ENCODE peak calls at places on chromosome 13, in four cellular contexts. B, Z, K and L are unnamed samples.

GRCh38 chr13:54637377-54637776 is 1608.8 kb downstream of the OLFM4 start:
- DNase-seq in K (no peak), Z (peak; percentile 29), B (no peak), L (no peak)

GRCh38 chr13:44198826-44199225 is 174.8 kb upstream of the SERP2 start:
- DNase-seq in Z (no peak), K (no peak), B (no peak), L (no peak)

GRCh38 chr13:106061781-106062180 is 473.7 kb downstream of the EFNB2 start:
- DNase-seq in K (no peak), B (no peak), Z (no peak), L (no peak)

GRCh38 chr13:94329277-94329676 is 150.2 kb downstream of the DCT start:
- DNase-seq in K (no peak), Z (no peak), B (no peak), L (no peak)

GRCh38 chr13:100130092-100130491 is 41.2 kb downstream of the PCCA start:
- DNase-seq in B (no peak), Z (no peak), K (no peak), L (no peak)

GRCh38 chr13:36454962-36455361 is 22.7 kb downstream of the CCNA1 start:
- DNase-seq in K (no peak), B (peak; percentile 11), Z (no peak), L (no peak)

GRCh38 chr13:113902536-113902935 is 38.7 kb upstream of the GAS6 start:
- DNase-seq in K (no peak), B (no peak), Z (no peak), L (no peak)

GRCh38 chr13:89969996-89970709 is 1377.3 kb upstream of the MIR17HG start:
- DNase-seq in B (no peak), Z (no peak), K (no peak), L (no peak)

GRCh38 chr13:99228737-99229691 is 28.4 kb downstream of the UBAC2 start:
- DNase-seq in Z (peak; percentile 23), K (peak; percentile 91), B (peak; percentile 41), L (peak; percentile 17)

GRCh38 chr13:112711528-112712265 is 21.9 kb downstream of the ATP11A start:
- DNase-seq in B (no peak), Z (peak; percentile 76), K (no peak), L (peak; percentile 90)

GRCh38 chr13:113651511-113652403 is 6.2 kb downstream of the ATP4B start:
- DNase-seq in Z (no peak), K (no peak), B (no peak), L (no peak)

GRCh38 chr13:94967183-94968039 is 255.1 kb upstream of the SOX21 start:
- DNase-seq in B (peak; percentile 79), K (no peak), Z (no peak), L (peak; percentile 25)

GRCh38 chr13:22773475-22773874 is 407.3 kb upstream of the SGCG start:
- DNase-seq in B (no peak), K (no peak), Z (no peak), L (no peak)

GRCh38 chr13:85665286-85665685 is 133.9 kb downstream of the SLITRK6 start:
- DNase-seq in Z (no peak), B (no peak), K (no peak), L (no peak)

GRCh38 chr13:99756281-99756680 is 215.3 kb downstream of the ZIC5 start:
- DNase-seq in B (no peak), K (no peak), Z (peak; percentile 10), L (no peak)

GRCh38 chr13:112353856-112354255 is 22.3 kb upstream of the SPACA7 start:
- DNase-seq in Z (no peak), K (no peak), B (no peak), L (no peak)

GRCh38 chr13:113184568-113185440 is 23.7 kb downstream of the PCID2 start:
- DNase-seq in Z (no peak), K (no peak), B (no peak), L (no peak)

GRCh38 chr13:20222553-20222952 is 9.6 kb downstream of the GJB6 start:
- DNase-seq in Z (no peak), K (no peak), B (no peak), L (no peak)

GRCh38 chr13:91211548-91211947 is 135.9 kb upstream of the MIR17HG start:
- DNase-seq in B (no peak), Z (no peak), K (no peak), L (no peak)

GRCh38 chr13:54033323-54033861 is 1004.8 kb downstream of the OLFM4 start:
- DNase-seq in K (no peak), B (no peak), Z (no peak), L (no peak)

GRCh38 chr13:66660013-66660804 is 569.9 kb downstream of the PCDH9 start:
- DNase-seq in K (no peak), B (no peak), Z (no peak), L (no peak)

GRCh38 chr13:60347174-60347573 is 49.8 kb upstream of the TDRD3 start:
- DNase-seq in B (no peak), Z (no peak), K (no peak), L (no peak)

GRCh38 chr13:36914648-36915047 is 5.4 kb downstream of the SMAD9 start:
- DNase-seq in Z (no peak), K (no peak), B (no peak), L (no peak)

GRCh38 chr13:45280751-45281634 is 60.0 kb downstream of the TPT1 start:
- DNase-seq in B (peak; percentile 73), Z (peak; percentile 47), K (no peak), L (no peak)

GRCh38 chr13:106349080-106349841 is 186.2 kb downstream of the EFNB2 start:
- DNase-seq in Z (no peak), K (no peak), B (peak; percentile 43), L (no peak)

GRCh38 chr13:24076124-24076523 is 84.4 kb upstream of the SPATA13 start:
- DNase-seq in K (no peak), B (no peak), Z (peak; percentile 72), L (no peak)

GRCh38 chr13:113767366-113767765 is 8.3 kb downstream of the TMEM255B start:
- DNase-seq in K (no peak), Z (no peak), B (no peak), L (no peak)

DNA sequence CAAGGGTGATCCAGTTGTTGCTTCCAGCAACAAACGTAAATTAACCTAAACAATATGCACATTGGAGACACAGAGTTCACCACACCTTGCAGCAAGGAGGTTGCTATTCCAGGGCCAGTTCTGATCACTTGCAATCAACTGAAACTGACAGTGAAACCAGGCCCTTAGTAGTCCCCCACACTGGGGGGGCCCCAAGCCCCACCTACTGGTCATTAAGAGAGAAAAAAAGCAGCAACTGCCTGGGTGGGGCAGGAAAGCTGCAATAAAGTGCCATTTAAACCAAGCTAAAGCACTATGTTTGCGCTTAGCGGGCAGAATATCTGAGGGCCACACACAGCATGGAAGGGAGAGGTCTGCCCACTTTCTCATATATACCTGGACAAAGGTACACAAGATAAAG is 51.5 kb downstream of the ATP7B start:
- DNase-seq in B (no peak), K (no peak), Z (no peak), L (peak; percentile 33)
- TF ChIP-seq NFIC in B (no peak), K (no peak), Z (no peak), L (no peak)

GRCh38 chr13:29570058-29570654 is 25.3 kb downstream of the SLC7A1 start:
- DNase-seq in Z (no peak), K (no peak), B (no peak), L (no peak)

GRCh38 chr13:29575098-29575497 is 20.4 kb downstream of the SLC7A1 start:
- DNase-seq in Z (no peak), B (no peak), K (no peak), L (no peak)

GRCh38 chr13:29573190-29573589 is 22.3 kb downstream of the SLC7A1 start:
- DNase-seq in B (no peak), K (no peak), Z (no peak), L (no peak)

GRCh38 chr13:29571876-29572570 is 23.5 kb downstream of the SLC7A1 start:
- DNase-seq in K (no peak), B (no peak), Z (peak; percentile 86), L (no peak)

GRCh38 chr13:29572575-29572974 is 22.9 kb downstream of the SLC7A1 start:
- DNase-seq in K (no peak), Z (no peak), B (no peak), L (no peak)
- H3K9ac ChIP-seq in K (no peak overlapping the region), Z (peak overlapping the region; percentile 10), B (no peak overlapping the region), L (no peak overlapping the region)

GRCh38 chr13:103099894-103100293 is 33.7 kb upstream of the SLC10A2 start:
- DNase-seq in K (no peak), Z (no peak), B (no peak), L (no peak)

GRCh38 chr13:103101902-103102301 is 35.7 kb upstream of the SLC10A2 start:
- DNase-seq in B (no peak), Z (no peak), K (no peak), L (no peak)

GRCh38 chr13:103102482-103102881 is 36.3 kb upstream of the SLC10A2 start:
- DNase-seq in Z (no peak), K (no peak), B (no peak), L (no peak)

GRCh38 chr13:103101500-103101899 is 35.3 kb upstream of the SLC10A2 start:
- DNase-seq in K (no peak), B (peak; percentile 14), Z (no peak), L (no peak)

GRCh38 chr13:103100795-103101194 is 34.6 kb upstream of the SLC10A2 start:
- DNase-seq in B (no peak), Z (no peak), K (no peak), L (no peak)
- TF ChIP-seq NFIC in B (no peak), Z (no peak), K (no peak), L (no peak)

GRCh38 chr13:101695870-101696516 is 243.5 kb downstream of the ITGBL1 start:
- DNase-seq in K (no peak), B (no peak), Z (no peak), L (no peak)

GRCh38 chr13:101698400-101698799 is 245.9 kb downstream of the ITGBL1 start:
- DNase-seq in Z (no peak), K (no peak), B (peak; percentile 23), L (no peak)

GRCh38 chr13:101703081-101703480 is 250.6 kb downstream of the ITGBL1 start:
- DNase-seq in Z (no peak), K (no peak), B (no peak), L (no peak)

GRCh38 chr13:101703838-101704237 is 251.4 kb downstream of the ITGBL1 start:
- DNase-seq in K (no peak), Z (no peak), B (no peak), L (no peak)

DNA sequence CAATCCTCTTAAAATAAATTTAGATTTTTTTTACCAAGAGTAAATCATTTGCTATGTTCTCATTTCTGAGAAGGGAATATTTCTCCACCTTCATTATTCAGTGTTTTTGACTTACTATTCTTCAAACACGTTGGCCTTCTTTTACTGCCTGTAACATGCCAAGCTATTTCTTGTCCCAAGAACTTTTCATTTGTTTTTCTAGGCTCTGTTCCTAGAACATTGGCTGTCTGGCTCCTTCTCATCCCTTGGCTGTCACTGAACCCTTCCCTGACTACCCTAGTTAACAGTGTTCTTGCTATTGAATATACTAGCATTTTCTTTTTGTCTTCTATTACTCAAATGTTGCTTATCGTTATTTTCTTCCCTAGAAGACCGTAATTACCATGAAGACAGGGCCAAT is 248.1 kb downstream of the ITGBL1 start:
- DNase-seq in Z (no peak), B (no peak), K (no peak), L (no peak)
- H3K9ac ChIP-seq in Z (no peak overlapping the region), B (no peak overlapping the region), K (no peak overlapping the region), L (no peak overlapping the region)

GRCh38 chr13:42652642-42653415 is 78.9 kb downstream of the TNFSF11 start:
- DNase-seq in B (no peak), K (no peak), Z (no peak), L (no peak)
- TF ChIP-seq NFIC in B (no peak), K (no peak), Z (no peak), L (no peak)

GRCh38 chr13:110340812-110341444 is 33.8 kb downstream of the COL4A2 start:
- DNase-seq in Z (no peak), K (no peak), B (no peak), L (no peak)
- H3K9ac ChIP-seq in Z (no peak overlapping the region), K (no peak overlapping the region), B (no peak overlapping the region), L (no peak overlapping the region)